ENCODE peak calls at places on chromosomes 2 and 18, in eight cellular contexts. G is GM13977; U is neural crest cell; N is tibial artery; D is esophagus muscularis mucosa; T is CD8-positive, alpha-beta T cell; V is lung; O is endothelial cell. A is an unnamed sample.
A peak's percentile ranks its signal among the peaks of the same experiment; 100 is the strongest.

GRCh38 chr2:189287982-189288494 is 108.5 kb upstream of the COL5A2 start:
- DNase-seq in G (peak; percentile 22), U (no peak), N (no peak), D (no peak), T (no peak), V (no peak), O (no peak), A (peak; percentile 16)

GRCh38 chr2:64837925-64838641 is 151.1 kb upstream of the SLC1A4 start:
- DNase-seq in G (no peak), U (no peak), N (peak; percentile 49), D (no peak), T (no peak), V (no peak), O (no peak), A (no peak)

GRCh38 chr2:1854747-1855146 is 110.4 kb upstream of the PXDN start:
- DNase-seq in G (peak; percentile 53), U (peak; percentile 46), N (no peak), D (no peak), T (no peak), V (no peak), O (peak; percentile 64), A (peak; percentile 45)

GRCh38 chr2:43174368-43175186 is 51.8 kb downstream of the ZFP36L2 start:
- DNase-seq in G (peak; percentile 86), U (no peak), N (peak; percentile 42), D (no peak), T (peak; percentile 86), V (no peak), O (no peak), A (peak; percentile 86)

GRCh38 chr2:17573085-17573805 is 32.7 kb downstream of the VSNL1 start:
- DNase-seq in G (peak; percentile 25), U (no peak), N (no peak), D (no peak), T (no peak), V (no peak), O (no peak), A (peak; percentile 34)

GRCh38 chr2:209685963-209686362 is 85.7 kb upstream of the UNC80 start:
- DNase-seq in G (no peak), U (no peak), N (no peak), D (no peak), T (no peak), V (no peak), O (no peak), A (no peak)

GRCh38 chr2:191109888-191110287 is 40.9 kb downstream of the STAT4 start:
- DNase-seq in G (no peak), U (no peak), N (no peak), D (no peak), T (no peak), V (no peak), O (no peak), A (no peak)

GRCh38 chr2:111186933-111187332 is 66.2 kb downstream of the BCL2L11 start:
- DNase-seq in G (no peak), U (no peak), N (no peak), D (no peak), T (no peak), V (no peak), O (no peak), A (no peak)

GRCh38 chr2:217880490-217880889 is 122.3 kb downstream of the TNS1 start:
- DNase-seq in G (no peak), U (no peak), N (no peak), D (no peak), T (no peak), V (no peak), O (no peak), A (no peak)

GRCh38 chr18:12883684-12884520 is at the start of gene PTPN2:
- DNase-seq in G (peak; percentile 98), U (peak; percentile 77), N (peak; percentile 94), D (peak; percentile 95), T (peak; percentile 95), V (peak; percentile 93), O (peak; percentile 88), A (peak; percentile 95)

GRCh38 chr18:12883003-12883683 is 894 bp downstream of the PTPN2 start:
- DNase-seq in G (no peak), U (no peak), N (peak; percentile 31), D (no peak), T (no peak), V (no peak), O (peak; percentile 41), A (peak; percentile 40)

GRCh38 chr18:12885500-12885899 is 1.5 kb upstream of the PTPN2 start:
- DNase-seq in G (no peak), U (no peak), N (no peak), D (no peak), T (no peak), V (no peak), O (no peak), A (peak; percentile 37)

GRCh38 chr18:12884521-12885323 is 685 bp upstream of the PTPN2 start:
- DNase-seq in G (no peak), U (no peak), N (peak; percentile 57), D (no peak), T (no peak), V (no peak), O (no peak), A (no peak)

GRCh38 chr18:12886498-12887126 is 2.6 kb upstream of the PTPN2 start:
- DNase-seq in G (no peak), U (no peak), N (no peak), D (no peak), T (no peak), V (no peak), O (no peak), A (no peak)
- TF ChIP-seq CTCF in G (peak; percentile 40), U (peak; percentile 41), N (no peak), D (no peak), T (no peak), V (no peak), O (peak; percentile 23), A (peak; percentile 28)

DNA sequence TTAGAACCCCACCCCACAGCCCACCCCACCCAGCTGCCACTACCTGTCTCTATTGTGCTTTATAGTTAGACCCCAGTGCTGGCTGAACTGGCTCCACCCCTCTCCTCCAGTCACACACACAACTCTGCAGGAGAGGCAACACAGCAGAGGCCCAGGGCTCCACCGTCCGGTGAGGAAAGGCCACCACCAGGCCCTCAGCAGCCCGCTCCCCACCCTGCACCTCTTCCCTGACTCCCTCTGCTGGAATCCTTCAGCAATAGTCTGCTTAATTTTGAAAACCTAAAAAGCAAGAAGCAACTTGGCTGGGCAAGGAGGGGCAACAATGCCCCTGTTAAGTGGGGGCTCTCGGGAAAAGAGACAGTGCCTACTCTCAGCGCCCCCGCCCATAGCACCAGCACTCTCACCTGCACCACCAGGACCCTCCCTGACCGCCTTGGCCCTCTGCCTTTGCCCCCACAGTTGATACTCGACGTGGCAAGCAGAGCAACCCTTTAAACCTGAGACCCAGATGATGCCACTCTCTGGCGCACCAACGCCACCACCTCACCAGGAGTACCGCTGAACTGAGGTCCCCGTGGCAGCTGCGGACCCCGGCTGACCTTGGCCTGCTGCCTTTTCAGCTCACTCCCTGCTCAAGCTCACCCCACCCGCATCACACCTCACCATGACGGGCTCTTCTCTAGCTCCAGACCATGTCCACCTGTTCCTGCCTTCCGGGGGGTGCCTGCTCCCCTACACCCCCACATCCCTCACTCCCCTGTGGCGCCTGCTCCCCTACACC is 45.7 kb downstream of the NDUFA10 start:
- DNase-seq in G (no peak), U (peak; percentile 61), N (no peak), D (no peak), T (no peak), V (no peak), O (peak; percentile 72), A (no peak)
- TF ChIP-seq CTCF in G (no peak), U (peak; percentile 57), N (no peak), D (no peak), T (no peak), V (no peak), O (peak; percentile 30), A (no peak)

GRCh38 chr2:119823734-119824334 is 64.1 kb downstream of the PTPN4 start:
- DNase-seq in G (no peak), U (no peak), N (no peak), D (no peak), T (peak; percentile 45), V (no peak), O (peak; percentile 20), A (peak; percentile 40)
- TF ChIP-seq CTCF in G (peak; percentile 55), U (peak; percentile 73), N (peak; percentile 53), D (peak; percentile 47), T (peak; percentile 79), V (peak; percentile 21), O (peak; percentile 49), A (peak; percentile 16)

DNA sequence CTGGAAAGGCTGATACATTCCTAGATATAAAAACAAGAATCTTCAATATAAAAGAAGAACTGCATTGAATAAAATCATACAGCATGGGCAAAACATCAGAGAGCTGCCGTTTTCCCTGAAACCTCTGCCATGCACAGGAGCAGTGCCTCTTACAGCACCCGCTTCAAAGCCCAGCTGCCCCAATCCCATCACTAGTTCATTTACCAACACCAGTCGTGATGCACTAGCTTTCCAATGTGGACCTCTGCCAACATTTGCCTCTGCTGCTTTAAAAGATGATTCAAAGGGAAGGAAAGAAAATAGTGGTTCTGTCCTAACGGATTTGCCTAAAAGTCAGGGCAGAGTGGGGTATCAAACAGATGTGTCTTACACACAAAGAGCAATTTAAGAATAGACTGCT is 43.4 kb upstream of the AP1S3 start:
- DNase-seq in G (no peak), U (no peak), N (no peak), D (no peak), T (no peak), V (no peak), O (no peak), A (no peak)
- TF ChIP-seq CTCF in G (no peak), U (no peak), N (no peak), D (no peak), T (no peak), V (no peak), O (no peak), A (no peak)

DNA sequence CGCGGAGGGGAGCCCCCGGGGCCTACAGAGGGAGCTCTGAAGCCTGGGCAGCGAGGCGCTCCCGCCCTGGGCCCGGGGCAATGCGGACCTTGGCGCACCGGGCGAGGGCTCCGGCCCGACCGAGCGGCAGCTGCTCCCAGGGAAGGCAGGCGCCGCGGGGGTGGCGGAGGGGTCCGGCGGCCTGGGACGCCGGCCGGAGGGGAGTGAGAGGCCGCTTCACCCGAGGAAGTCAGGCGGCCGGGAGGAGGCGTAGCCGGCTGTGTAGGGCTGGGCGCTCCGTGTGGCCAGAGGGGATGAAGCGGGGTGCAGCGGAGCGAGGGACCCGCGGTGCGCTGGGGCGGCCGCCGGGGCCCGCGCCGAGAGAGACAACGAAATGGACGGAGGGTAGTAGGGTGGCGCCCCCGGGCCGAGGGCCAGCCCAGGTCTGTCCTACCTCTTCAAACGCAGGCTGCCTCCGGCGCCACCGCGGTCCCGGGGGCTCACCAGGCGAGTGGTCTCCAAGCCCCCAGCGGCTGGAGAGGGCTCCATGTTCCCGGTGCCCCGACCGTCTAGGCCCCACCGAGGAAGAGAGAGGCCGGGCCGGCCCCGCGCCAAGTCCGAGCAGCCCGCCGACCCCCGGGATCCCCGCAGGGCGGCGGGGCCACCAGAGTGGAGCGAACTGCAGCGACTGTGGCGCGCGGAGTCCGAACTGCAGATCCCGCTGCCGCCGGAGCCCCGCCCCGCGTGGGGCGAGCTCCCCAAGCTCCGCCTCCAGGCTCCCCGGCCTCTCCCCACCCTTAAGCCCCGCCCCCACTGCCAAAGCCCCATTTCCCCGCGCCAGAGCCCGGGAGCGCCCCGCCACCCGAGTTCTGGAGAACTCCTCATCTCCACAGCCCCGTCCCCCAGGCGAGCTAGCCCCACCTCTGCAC is at the start of gene SLC30A3:
- DNase-seq in G (peak; percentile 93), U (peak; percentile 33), N (peak; percentile 57), D (no peak), T (peak; percentile 55), V (peak; percentile 58), O (peak; percentile 33), A (peak; percentile 92)
- TF ChIP-seq CTCF in G (no peak), U (no peak), N (no peak), D (no peak), T (no peak), V (no peak), O (no peak), A (peak; percentile 3)

GRCh38 chr2:232276084-232276738 is 102.3 kb upstream of the ALPP start:
- DNase-seq in G (no peak), U (no peak), N (no peak), D (no peak), T (no peak), V (no peak), O (peak; percentile 18), A (no peak)
- TF ChIP-seq CTCF in G (no peak), U (no peak), N (no peak), D (no peak), T (no peak), V (no peak), O (no peak), A (no peak)